ENCODE peak calls at places on chromosomes 2 and 18, in five cellular contexts. K is T-helper 9 cell; E is stimulated activated CD4-positive, alpha-beta T cell treated with anti-CD3 and anti-CD28 coated beads, Interleukin-12 subunit alpha, Interleukin-12 subunit beta, amount 100 ng/mL, for 4 hours; N is HFFc6; B is T-helper 2 cell. R is an unnamed sample.

GRCh38 chr2:178513876-178514275 is 33.6 kb downstream of the PLEKHA3 start:
- DNase-seq in K (no peak), E (no peak), N (no peak), B (no peak), R (no peak)

GRCh38 chr2:98460573-98461560 is 16.2 kb downstream of the INPP4A start:
- DNase-seq in K (peak), E (peak), N (no peak), B (peak), R (no peak)

GRCh38 chr2:274503-274902 is 9.8 kb downstream of the ACP1 start:
- DNase-seq in K (no peak), E (no peak), N (no peak), B (no peak), R (no peak)

GRCh38 chr2:128602699-128603101 is 284.0 kb upstream of the HS6ST1 start:
- DNase-seq in K (no peak), E (no peak), N (no peak), B (no peak), R (no peak)

GRCh38 chr2:168796583-168797285 is 5.7 kb upstream of the NOSTRIN start:
- DNase-seq in K (no peak), E (no peak), N (no peak), B (no peak), R (no peak)

GRCh38 chr2:20144196-20144595 is 80.7 kb downstream of the SDC1 start:
- DNase-seq in K (no peak), E (no peak), N (no peak), B (no peak), R (no peak)

GRCh38 chr2:108927936-108928659 is 60.9 kb downstream of the EDAR start:
- DNase-seq in K (peak), E (peak), N (peak), B (peak), R (peak)

GRCh38 chr18:32550958-32551357 is 80.3 kb upstream of the GAREM1 start:
- DNase-seq in K (no peak), E (no peak), N (no peak), B (no peak), R (no peak)

GRCh38 chr2:215811409-215812355 is 201.7 kb downstream of the MREG start:
- DNase-seq in K (no peak), E (no peak), N (no peak), B (peak), R (no peak)

GRCh38 chr2:238882083-238882755 is 34.3 kb downstream of the TWIST2 start:
- DNase-seq in K (no peak), E (no peak), N (no peak), B (no peak), R (no peak)

GRCh38 chr2:119694994-119695521 is 16.1 kb downstream of the TMEM177 start:
- DNase-seq in K (no peak), E (no peak), N (peak), B (no peak), R (no peak)

GRCh38 chr2:31163011-31163540 is 24.8 kb upstream of the GALNT14 start:
- DNase-seq in K (no peak), E (no peak), N (no peak), B (no peak), R (no peak)